ENCODE peak calls at places on chromosomes 13 and 19, in eight cellular contexts. C is vagina, V is upper lobe of left lung, Y is stomach, G is suprapubic skin, A is sigmoid colon, T is GM12878, B is breast epithelium. X is an unnamed sample.

GRCh38 chr13:83536941-83537340 is 345.3 kb downstream of the SLITRK1 start:
- DNase-seq in C (no peak), V (no peak), Y (no peak), G (no peak), A (no peak), T (no peak), B (no peak), X (no peak)

GRCh38 chr19:4291200-4291732 is 10.9 kb downstream of the TMIGD2 start:
- DNase-seq in C (no peak), V (no peak), Y (no peak), G (no peak), A (no peak), T (no peak), B (no peak), X (no peak)

GRCh38 chr13:29805994-29806748 is 44.2 kb downstream of the UBL3 start:
- DNase-seq in C (no peak), V (no peak), Y (no peak), G (no peak), A (no peak), T (no peak), B (no peak), X (no peak)

GRCh38 chr13:28425796-28426195 is 69.1 kb downstream of the FLT1 start:
- DNase-seq in C (no peak), V (no peak), Y (no peak), G (no peak), A (no peak), T (no peak), B (no peak), X (no peak)

GRCh38 chr13:30840515-30840914 is 65.6 kb upstream of the MEDAG start:
- DNase-seq in C (no peak), V (no peak), Y (no peak), G (no peak), A (no peak), T (no peak), B (no peak), X (no peak)

GRCh38 chr13:88617176-88617575 is 946.0 kb downstream of the SLITRK5 start:
- DNase-seq in C (no peak), V (no peak), Y (no peak), G (no peak), A (no peak), T (no peak), B (no peak), X (no peak)

GRCh38 chr13:45434556-45435371 is 16.6 kb upstream of the SLC25A30 start:
- DNase-seq in C (no peak), V (no peak), Y (no peak), G (no peak), A (no peak), T (no peak), B (no peak), X (no peak)

GRCh38 chr13:34533941-34534340 is 408.1 kb upstream of the NBEA start:
- DNase-seq in C (no peak), V (no peak), Y (no peak), G (no peak), A (no peak), T (no peak), B (no peak), X (no peak)

GRCh38 chr13:89554801-89555200 is 1792.7 kb upstream of the MIR17HG start:
- DNase-seq in C (no peak), V (no peak), Y (no peak), G (no peak), A (no peak), T (no peak), B (no peak), X (no peak)

GRCh38 chr19:4742717-4743646 is 19.3 kb upstream of the DPP9 start:
- DNase-seq in C (no peak), V (no peak), Y (no peak), G (no peak), A (no peak), T (no peak), B (no peak), X (no peak)

GRCh38 chr19:47419037-47419783 is at the start of gene MEIS3:
- DNase-seq in C (no peak), V (peak), Y (no peak), G (no peak), A (no peak), T (no peak), B (no peak), X (no peak)
- TF ChIP-seq POLR2A in C (no peak), V (no peak), Y (no peak), G (no peak), A (no peak), T (no peak), B (no peak), X (no peak)

GRCh38 chr13:20997301-20998061 is 63.9 kb downstream of the LATS2 start:
- DNase-seq in C (no peak), V (no peak), Y (no peak), G (no peak), A (no peak), T (no peak), B (no peak), X (no peak)
- TF ChIP-seq POLR2AphosphoS5 in C (no peak), V (no peak), Y (no peak), G (no peak), A (no peak), T (no peak), B (no peak), X (no peak)

DNA sequence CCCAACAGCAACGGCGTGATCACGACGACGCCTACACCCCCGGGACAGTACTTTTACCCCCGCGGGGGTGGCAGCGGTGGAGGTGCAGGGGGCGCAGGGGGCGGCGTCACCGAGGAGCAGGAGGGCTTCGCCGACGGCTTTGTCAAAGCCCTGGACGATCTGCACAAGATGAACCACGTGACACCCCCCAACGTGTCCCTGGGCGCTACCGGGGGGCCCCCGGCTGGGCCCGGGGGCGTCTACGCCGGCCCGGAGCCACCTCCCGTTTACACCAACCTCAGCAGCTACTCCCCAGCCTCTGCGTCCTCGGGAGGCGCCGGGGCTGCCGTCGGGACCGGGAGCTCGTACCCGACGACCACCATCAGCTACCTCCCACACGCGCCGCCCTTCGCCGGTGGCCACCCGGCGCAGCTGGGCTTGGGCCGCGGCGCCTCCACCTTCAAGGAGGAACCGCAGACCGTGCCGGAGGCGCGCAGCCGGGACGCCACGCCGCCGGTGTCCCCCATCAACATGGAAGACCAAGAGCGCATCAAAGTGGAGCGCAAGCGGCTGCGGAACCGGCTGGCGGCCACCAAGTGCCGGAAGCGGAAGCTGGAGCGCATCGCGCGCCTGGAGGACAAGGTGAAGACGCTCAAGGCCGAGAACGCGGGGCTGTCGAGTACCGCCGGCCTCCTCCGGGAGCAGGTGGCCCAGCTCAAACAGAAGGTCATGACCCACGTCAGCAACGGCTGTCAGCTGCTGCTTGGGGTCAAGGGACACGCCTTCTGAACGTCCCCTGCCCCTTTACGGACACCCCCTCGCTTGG is 964 bp downstream of the JUNB start:
- DNase-seq in C (peak), V (peak), Y (peak), G (no peak), A (peak), T (no peak), B (peak), X (no peak)
- TF ChIP-seq POLR2A in C (peak), V (peak), Y (peak), G (no peak), A (peak), T (peak), B (no peak), X (peak)

DNA sequence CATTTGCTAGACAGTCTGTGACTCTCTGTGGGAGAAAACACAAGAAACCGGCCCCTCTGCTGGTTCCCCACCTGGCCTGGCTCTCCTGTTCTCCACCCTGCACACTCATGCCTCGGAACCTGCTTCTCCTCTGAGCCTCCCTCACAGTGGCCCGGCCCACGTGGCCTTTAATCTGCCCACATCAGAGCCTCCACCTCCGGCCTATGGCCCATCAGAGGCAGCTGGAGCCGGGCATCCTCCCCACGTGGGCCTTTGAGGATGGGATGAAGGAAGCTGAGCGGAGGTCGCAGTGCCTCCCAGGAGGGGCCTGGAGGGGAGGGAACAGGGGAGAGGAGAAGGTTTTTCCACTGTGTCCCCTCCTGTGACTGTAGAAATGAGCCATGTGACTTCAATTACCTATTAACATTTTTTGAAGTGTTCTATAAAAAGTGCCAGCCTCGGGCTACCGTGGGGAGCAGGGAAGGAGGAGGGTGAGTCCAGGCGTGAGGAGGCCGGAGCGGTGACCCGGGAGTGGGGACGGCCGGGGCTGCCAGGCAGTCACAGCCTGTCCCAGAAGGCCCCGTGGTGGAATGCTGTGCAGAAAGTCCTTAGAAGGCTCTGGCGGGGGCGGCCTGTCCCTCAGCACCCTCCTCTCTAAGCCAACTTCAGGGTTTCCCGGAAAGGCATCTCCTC is 24.6 kb upstream of the SLC1A5 start:
- DNase-seq in C (no peak), V (peak), Y (peak), G (no peak), A (no peak), T (no peak), B (no peak), X (no peak)
- TF ChIP-seq POLR2AphosphoS5 in C (no peak), V (peak), Y (no peak), G (no peak), A (no peak), T (no peak), B (no peak), X (no peak)

GRCh38 chr19:43476606-43477005 is 11.2 kb upstream of the LYPD3 start:
- DNase-seq in C (no peak), V (no peak), Y (no peak), G (no peak), A (no peak), T (no peak), B (no peak), X (no peak)
- TF ChIP-seq POLR2A in C (no peak), V (no peak), Y (no peak), G (no peak), A (no peak), T (no peak), B (no peak), X (no peak)

GRCh38 chr19:10113964-10114650 is 2.6 kb downstream of the P2RY11 start:
- DNase-seq in C (no peak), V (peak), Y (no peak), G (no peak), A (no peak), T (no peak), B (no peak), X (no peak)
- TF ChIP-seq POLR2AphosphoS5 in C (peak), V (no peak), Y (peak), G (no peak), A (peak), T (no peak), B (no peak), X (no peak)

X was measured in GM12891.